ENCODE peak calls at places on chromosomes 11 and 22, in five cellular contexts. W is activated naive CD4-positive, alpha-beta T cell; X is GM19239; P is T-helper 2 cell; Q is H7. N is an unnamed sample.
A peak's percentile ranks its signal among the peaks of the same experiment; 100 is the strongest.

GRCh38 chr11:68843052-68843561 is 1.4 kb upstream of the CPT1A start:
- DNase-seq in W (peak; percentile 34), X (no peak), P (peak; percentile 82), Q (peak; percentile 70), N (peak; percentile 45)

GRCh38 chr11:120102862-120103118 is 35.1 kb downstream of the TRIM29 start:
- DNase-seq in W (no peak), X (no peak), P (no peak), Q (no peak), N (no peak)

GRCh38 chr11:57273448-57274058 is 36.5 kb upstream of the APLNR start:
- DNase-seq in W (no peak), X (no peak), P (no peak), Q (no peak), N (no peak)

GRCh38 chr11:22787565-22788162 is 41.9 kb downstream of the SVIP start:
- DNase-seq in W (no peak), X (peak; percentile 8), P (peak; percentile 35), Q (peak; percentile 41), N (peak; percentile 78)

GRCh38 chr11:43072096-43072495 is 239.7 kb upstream of the API5 start:
- DNase-seq in W (no peak), X (no peak), P (no peak), Q (peak; percentile 30), N (no peak)

GRCh38 chr22:48208894-48209293 is 1446.4 kb downstream of the TBC1D22A start:
- DNase-seq in W (no peak), X (no peak), P (no peak), Q (no peak), N (no peak)

GRCh38 chr22:28034760-28035401 is 115.8 kb upstream of the PITPNB start:
- DNase-seq in W (peak; percentile 28), X (no peak), P (no peak), Q (no peak), N (peak; percentile 85)

GRCh38 chr11:75280770-75281468 is 40.3 kb downstream of the TPBGL start:
- DNase-seq in W (no peak), X (no peak), P (no peak), Q (no peak), N (no peak)

GRCh38 chr11:210122-210802 is 2.8 kb downstream of the RIC8A start:
- DNase-seq in W (no peak), X (no peak), P (no peak), Q (no peak), N (peak; percentile 69)

GRCh38 chr22:30031764-30032468 is 48.3 kb upstream of the HORMAD2 start:
- DNase-seq in W (no peak), X (no peak), P (no peak), Q (no peak), N (no peak)

GRCh38 chr22:42602470-42602869 is 12.2 kb downstream of the POLDIP3 start:
- DNase-seq in W (no peak), X (no peak), P (no peak), Q (no peak), N (no peak)

GRCh38 chr11:87437844-87438223 is 400.1 kb downstream of the TMEM135 start:
- DNase-seq in W (no peak), X (no peak), P (no peak), Q (no peak), N (peak; percentile 27)

GRCh38 chr22:38429460-38430128 is 25.4 kb downstream of the KCNJ4 start:
- DNase-seq in W (no peak), X (no peak), P (no peak), Q (no peak), N (peak; percentile 14)

GRCh38 chr11:3950996-3951662 is 95.7 kb downstream of the STIM1 start:
- DNase-seq in W (no peak), X (no peak), P (no peak), Q (peak; percentile 41), N (peak; percentile 74)

GRCh38 chr11:86905252-86905651 is 49.9 kb downstream of the FZD4 start:
- DNase-seq in W (no peak), X (no peak), P (peak; percentile 9), Q (no peak), N (no peak)

GRCh38 chr22:18970180-18970947 is 34.3 kb upstream of the PRODH start:
- DNase-seq in W (no peak), X (no peak), P (no peak), Q (peak; percentile 94), N (no peak)

GRCh38 chr22:39317756-39318506 is 1.5 kb downstream of the RPL3 start:
- DNase-seq in W (no peak), X (no peak), P (no peak), Q (no peak), N (peak; percentile 72)

GRCh38 chr22:50606126-50606525 is 5.5 kb downstream of the MAPK8IP2 start:
- DNase-seq in W (no peak), X (peak; percentile 44), P (no peak), Q (peak; percentile 90), N (no peak)

GRCh38 chr11:88175004-88175706 is at the start of gene RAB38:
- DNase-seq in W (no peak), X (no peak), P (peak; percentile 33), Q (peak; percentile 86), N (peak; percentile 20)

GRCh38 chr11:36024716-36025115 is 80.9 kb downstream of the LDLRAD3 start:
- DNase-seq in W (no peak), X (no peak), P (no peak), Q (no peak), N (no peak)

GRCh38 chr11:32893947-32894827 is 1.6 kb downstream of the QSER1 start:
- DNase-seq in W (no peak), X (peak; percentile 23), P (peak; percentile 67), Q (peak; percentile 68), N (peak; percentile 89)

GRCh38 chr22:21845558-21846452 is 21.6 kb downstream of the MAPK1 start:
- DNase-seq in W (no peak), X (no peak), P (no peak), Q (no peak), N (no peak)

GRCh38 chr11:134292661-134293060 is 16.5 kb downstream of the GLB1L3 start:
- DNase-seq in W (no peak), X (no peak), P (no peak), Q (no peak), N (no peak)

GRCh38 chr22:36379593-36380361 is 8.0 kb downstream of the MYH9 start:
- DNase-seq in W (peak; percentile 48), X (no peak), P (peak; percentile 76), Q (peak; percentile 58), N (no peak)

GRCh38 chr11:83222499-83222898 is 29.0 kb downstream of the ANKRD42 start:
- DNase-seq in W (no peak), X (no peak), P (no peak), Q (no peak), N (no peak)

GRCh38 chr11:8178297-8178696 is 9.5 kb upstream of the RIC3 start:
- DNase-seq in W (no peak), X (no peak), P (no peak), Q (no peak), N (no peak)

GRCh38 chr22:22569218-22569617 is 10.2 kb upstream of the PRAME start:
- DNase-seq in W (no peak), X (no peak), P (no peak), Q (no peak), N (no peak)

GRCh38 chr11:73402834-73403185 is 26.6 kb downstream of the RELT start:
- DNase-seq in W (no peak), X (no peak), P (peak; percentile 55), Q (peak; percentile 63), N (peak; percentile 29)

GRCh38 chr11:72637198-72637597 is 37.0 kb downstream of the PDE2A start:
- DNase-seq in W (no peak), X (no peak), P (no peak), Q (no peak), N (no peak)